ENCODE peak calls at places on chromosomes 5 and 9, in six cellular contexts. B is ovary, O is A549, C is tibial nerve, V is stomach, W is H1. K is an unnamed sample.

GRCh38 chr9:38708759-38709158 is 11.2 kb downstream of the FAM240B start:
- DNase-seq in B (no peak), O (no peak), C (no peak), V (no peak), W (no peak), K (no peak)

GRCh38 chr5:92002875-92003274 is 619.8 kb upstream of the ARRDC3 start:
- DNase-seq in B (no peak), O (no peak), C (no peak), V (no peak), W (no peak), K (no peak)

GRCh38 chr9:97562542-97562941 is 61.1 kb downstream of the TMOD1 start:
- DNase-seq in B (no peak), O (no peak), C (no peak), V (no peak), W (no peak), K (no peak)

GRCh38 chr5:119136666-119137318 is 65.9 kb downstream of the DMXL1 start:
- DNase-seq in B (no peak), O (no peak), C (no peak), V (no peak), W (no peak), K (no peak)

GRCh38 chr9:109797509-109797908 is 17.5 kb downstream of the PALM2AKAP2 start:
- DNase-seq in B (no peak), O (no peak), C (no peak), V (no peak), W (no peak), K (no peak)

GRCh38 chr5:83744851-83745250 is 24.2 kb upstream of the HAPLN1 start:
- DNase-seq in B (no peak), O (no peak), C (no peak), V (no peak), W (no peak), K (no peak)

GRCh38 chr5:139636975-139637408 is 11.2 kb upstream of the CXXC5 start:
- DNase-seq in B (no peak), O (no peak), C (no peak), V (no peak), W (no peak), K (no peak)

GRCh38 chr5:10091701-10092100 is 158.0 kb downstream of the ATPSCKMT start:
- DNase-seq in B (no peak), O (no peak), C (no peak), V (no peak), W (no peak), K (no peak)

GRCh38 chr5:32232441-32233219 is 58.5 kb upstream of the GOLPH3 start:
- DNase-seq in B (peak; percentile 82), O (peak; percentile 73), C (peak; percentile 63), V (peak; percentile 87), W (peak; percentile 86), K (peak; percentile 87)

GRCh38 chr9:105216440-105217178 is 27.8 kb upstream of the SLC44A1 start:
- DNase-seq in B (no peak), O (no peak), C (no peak), V (peak; percentile 45), W (no peak), K (no peak)

GRCh38 chr5:13957032-13957645 is 12.7 kb upstream of the DNAH5 start:
- DNase-seq in B (no peak), O (peak; percentile 68), C (no peak), V (no peak), W (no peak), K (no peak)

GRCh38 chr5:76592692-76593091 is 30.5 kb downstream of the F2RL2 start:
- DNase-seq in B (no peak), O (no peak), C (no peak), V (no peak), W (no peak), K (no peak)

GRCh38 chr5:76586531-76586930 is 36.7 kb downstream of the F2RL2 start:
- DNase-seq in B (no peak), O (no peak), C (no peak), V (no peak), W (no peak), K (no peak)

GRCh38 chr5:76591366-76591765 is 31.8 kb downstream of the F2RL2 start:
- DNase-seq in B (no peak), O (no peak), C (no peak), V (no peak), W (no peak), K (no peak)

GRCh38 chr5:76585783-76586217 is 37.4 kb downstream of the F2RL2 start:
- DNase-seq in B (no peak), O (no peak), C (no peak), V (no peak), W (no peak), K (no peak)

GRCh38 chr5:76590027-76590426 is 33.2 kb downstream of the F2RL2 start:
- DNase-seq in B (no peak), O (no peak), C (no peak), V (no peak), W (no peak), K (no peak)
- TF ChIP-seq EP300 in B (no peak), O (no peak), C (no peak), V (no peak), W (no peak), K (no peak)

DNA sequence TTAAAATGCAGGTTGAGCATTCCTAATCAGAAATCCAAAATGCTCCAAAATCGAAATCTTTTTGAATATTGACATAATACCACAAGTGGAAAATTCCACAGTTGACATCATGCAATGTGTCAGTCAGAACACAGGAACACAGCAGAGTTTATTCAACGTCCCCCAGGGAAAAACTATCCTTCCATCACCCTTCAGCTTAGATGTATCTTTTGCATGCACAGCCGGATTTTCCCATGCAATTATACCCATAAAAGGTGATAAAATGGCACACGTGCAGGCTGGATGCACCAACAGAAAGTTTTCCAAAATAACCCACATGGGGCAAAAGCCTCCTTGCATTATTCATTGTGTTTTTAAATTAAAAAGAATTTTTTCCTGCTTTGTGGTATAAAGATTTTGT is 71.2 kb downstream of the RAB24 start:
- DNase-seq in B (no peak), O (no peak), C (no peak), V (no peak), W (no peak), K (no peak)
- H3K27ac ChIP-seq in B (no peak overlapping the region), O (no peak overlapping the region), C (no peak overlapping the region), V (no peak overlapping the region), W (no peak overlapping the region), K (no peak overlapping the region)

GRCh38 chr5:73764586-73764985 is 138.6 kb downstream of the ARHGEF28 start:
- DNase-seq in B (no peak), O (peak; percentile 95), C (no peak), V (no peak), W (no peak), K (no peak)
- H3K4me1 ChIP-seq in B (peaks cover 4% of the 10 kb centered on the region), O (peaks cover 48% of the 10 kb centered on the region), C (no peaks in the 10 kb centered on the region), V (no peaks in the 10 kb centered on the region), W (no peaks in the 10 kb centered on the region), K (no peaks in the 10 kb centered on the region)

DNA sequence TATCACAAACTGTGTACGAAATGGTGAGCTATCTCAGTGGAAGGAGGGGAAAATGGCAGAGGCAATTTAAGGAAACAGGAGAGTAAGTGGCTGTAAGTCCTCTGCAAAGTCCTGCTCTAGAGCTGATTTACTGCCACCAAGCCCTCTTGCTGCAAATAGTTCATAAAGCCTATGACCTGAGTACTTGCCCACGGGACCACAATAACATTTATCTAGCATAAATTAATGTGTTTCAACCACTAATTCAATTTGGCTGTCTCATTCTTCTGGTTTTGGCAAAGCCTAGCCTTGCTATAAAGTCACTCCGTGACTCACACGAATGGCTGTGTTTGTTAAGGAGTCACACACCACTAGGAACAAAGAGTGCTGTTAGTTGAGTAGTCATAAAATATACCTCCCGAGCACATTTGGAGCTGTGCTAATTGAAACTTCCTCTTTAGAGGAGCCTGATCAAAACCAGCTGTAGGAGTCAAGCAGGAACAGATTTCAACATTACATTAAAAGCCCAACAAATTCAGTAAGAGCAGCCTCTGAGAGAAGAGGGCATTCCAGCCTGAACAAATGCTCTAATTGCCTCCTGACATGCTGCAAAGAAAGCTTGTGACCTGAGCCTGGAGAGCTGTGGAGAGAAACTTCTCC is 738.7 kb upstream of the ZNF608 start:
- DNase-seq in B (peak; percentile 43), O (peak; percentile 71), C (peak; percentile 12), V (no peak), W (no peak), K (no peak)
- TF ChIP-seq EP300 in B (no peak), O (peak; percentile 66), C (peak; percentile 90), V (no peak), W (no peak), K (peak; percentile 19)

DNA sequence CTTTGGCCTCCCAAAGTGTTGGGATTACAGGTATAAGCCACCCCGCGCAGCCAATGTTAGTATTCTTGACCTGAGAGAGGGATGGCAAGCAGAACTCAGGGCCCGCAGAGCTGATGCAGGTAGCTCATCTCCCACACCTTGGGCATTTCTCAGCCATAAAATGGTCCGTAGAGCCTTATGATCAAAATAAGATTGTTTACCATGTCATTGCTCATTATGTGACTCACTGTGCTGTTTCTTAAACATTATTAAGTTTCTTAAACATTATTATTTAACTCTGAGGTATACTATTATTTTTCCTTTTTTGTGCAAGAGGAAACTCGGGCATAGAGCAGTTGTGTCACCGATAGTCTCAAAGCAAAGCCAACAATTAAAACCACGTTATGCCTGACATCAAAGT is 42.4 kb upstream of the POU4F3 start:
- DNase-seq in B (no peak), O (no peak), C (no peak), V (no peak), W (no peak), K (no peak)
- H3K27ac ChIP-seq in B (no peak overlapping the region), O (no peak overlapping the region), C (no peak overlapping the region), V (no peak overlapping the region), W (no peak overlapping the region), K (no peak overlapping the region)

DNA sequence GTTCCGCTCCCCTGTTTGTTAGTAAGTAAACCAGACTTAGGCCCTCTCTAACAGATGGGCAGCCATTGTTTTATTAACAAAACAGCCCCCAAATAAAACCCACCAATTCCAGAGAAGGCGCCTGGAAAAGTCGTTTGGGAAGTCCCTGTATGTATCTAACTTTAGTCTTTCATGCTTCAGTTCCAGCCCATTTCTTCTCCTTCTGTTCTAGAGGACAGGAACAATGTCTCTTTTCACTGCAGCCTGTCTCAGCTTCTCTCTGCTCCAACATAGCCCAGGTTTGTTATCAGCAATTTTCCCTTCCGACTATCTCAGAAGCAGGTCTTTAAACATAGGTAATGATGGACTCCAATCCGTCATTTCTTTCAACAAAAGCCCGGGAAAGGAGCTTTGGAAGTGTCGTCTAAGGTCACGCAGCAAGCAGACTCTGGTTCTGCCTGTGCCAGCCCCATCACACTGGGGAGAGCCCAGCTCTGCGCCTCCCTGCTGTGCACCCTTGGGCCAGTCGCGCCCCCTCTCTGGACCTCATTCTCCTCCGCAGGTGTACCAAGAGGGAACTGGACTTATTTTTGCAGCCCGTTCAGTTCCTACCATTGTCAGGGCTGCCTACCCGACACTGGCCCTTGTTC is 9.6 kb upstream of the AKNA start:
- DNase-seq in B (no peak), O (no peak), C (no peak), V (no peak), W (no peak), K (no peak)
- H3K4me1 ChIP-seq in B (peaks cover 14% of the 10 kb centered on the region), O (peaks cover 15% of the 10 kb centered on the region), C (peaks cover 34% of the 10 kb centered on the region), V (peaks cover 48% of the 10 kb centered on the region), W (peaks cover 15% of the 10 kb centered on the region), K (peaks cover 61% of the 10 kb centered on the region)

K was measured in suprapubic skin.